ENCODE peak calls at places on chromosomes 16 and 17, in six cellular contexts. T is mesenchymal stem cell, A is lung, K is HCT116, P is pancreas, E is sigmoid colon. G is an unnamed sample.

GRCh38 chr17:27764589-27764988 is 35.7 kb downstream of the NOS2 start:
- DNase-seq in T (no peak), A (no peak), K (no peak), P (no peak), E (no peak), G (no peak)

GRCh38 chr17:80026359-80027042 is 9.2 kb downstream of the TBC1D16 start:
- DNase-seq in T (no peak), A (no peak), K (no peak), P (no peak), E (no peak), G (no peak)

GRCh38 chr17:50877838-50878237 is 11.7 kb upstream of the TOB1 start:
- DNase-seq in T (no peak), A (no peak), K (no peak), P (no peak), E (no peak), G (no peak)

GRCh38 chr16:82050506-82050905 is 15.5 kb downstream of the HSD17B2 start:
- DNase-seq in T (no peak), A (no peak), K (no peak), P (no peak), E (no peak), G (no peak)

GRCh38 chr16:10362077-10362863 is 23.6 kb upstream of the ATF7IP2 start:
- DNase-seq in T (no peak), A (no peak), K (no peak), P (no peak), E (no peak), G (no peak)

GRCh38 chr17:47615766-47616424 is 33.8 kb upstream of the KPNB1 start:
- DNase-seq in T (peak), A (no peak), K (peak), P (no peak), E (no peak), G (no peak)

GRCh38 chr17:57459286-57459915 is 203.1 kb downstream of the MSI2 start:
- DNase-seq in T (peak), A (no peak), K (peak), P (no peak), E (no peak), G (no peak)

GRCh38 chr16:74225278-74225677 is 71.3 kb upstream of the PSMD7 start:
- DNase-seq in T (no peak), A (no peak), K (no peak), P (no peak), E (no peak), G (no peak)

GRCh38 chr17:44216173-44216572 is 3.3 kb downstream of the UBTF start:
- DNase-seq in T (no peak), A (no peak), K (no peak), P (no peak), E (no peak), G (no peak)

GRCh38 chr17:38969281-38969680 is 2.1 kb upstream of the FBXO47 start:
- DNase-seq in T (no peak), A (no peak), K (no peak), P (no peak), E (no peak), G (no peak)

GRCh38 chr17:80826955-80827645 is 164.5 kb upstream of the CHMP6 start:
- DNase-seq in T (peak), A (no peak), K (no peak), P (peak), E (peak), G (no peak)

GRCh38 chr17:50556803-50557202 is 3.7 kb upstream of the CACNA1G start:
- DNase-seq in T (no peak), A (no peak), K (no peak), P (no peak), E (no peak), G (no peak)

GRCh38 chr17:67718325-67718941 is 697 bp downstream of the NOL11 start:
- DNase-seq in T (peak), A (no peak), K (no peak), P (no peak), E (no peak), G (no peak)

GRCh38 chr17:54972406-54973138 is 4.0 kb downstream of the STXBP4 start:
- DNase-seq in T (no peak), A (no peak), K (no peak), P (no peak), E (no peak), G (no peak)

GRCh38 chr16:75443301-75443700 is 10.0 kb upstream of the CFDP1 start:
- DNase-seq in T (peak), A (no peak), K (no peak), P (no peak), E (no peak), G (no peak)

GRCh38 chr16:66026931-66027330 is 339.6 kb upstream of the CDH5 start:
- DNase-seq in T (no peak), A (no peak), K (no peak), P (no peak), E (no peak), G (no peak)

GRCh38 chr17:61407211-61407911 is 7.7 kb downstream of the TBX2 start:
- DNase-seq in T (no peak), A (no peak), K (no peak), P (peak), E (peak), G (no peak)

GRCh38 chr16:50334106-50334975 is 34.4 kb downstream of the BRD7 start:
- DNase-seq in T (no peak), A (no peak), K (no peak), P (no peak), E (no peak), G (no peak)

GRCh38 chr17:58886514-58886913 is 130.9 kb downstream of the PPM1E start:
- DNase-seq in T (no peak), A (no peak), K (no peak), P (no peak), E (no peak), G (no peak)

GRCh38 chr17:76529224-76529642 is 8.3 kb downstream of the CYGB start:
- DNase-seq in T (peak), A (peak), K (no peak), P (no peak), E (peak), G (no peak)

GRCh38 chr16:55470533-55471371 is 8.2 kb upstream of the MMP2 start:
- DNase-seq in T (peak), A (no peak), K (no peak), P (no peak), E (no peak), G (no peak)

GRCh38 chr16:19860146-19861030 is 24.3 kb downstream of the GPRC5B start:
- DNase-seq in T (peak), A (no peak), K (no peak), P (peak), E (peak), G (no peak)

GRCh38 chr16:79874391-79874790 is 273.9 kb upstream of the MAF start:
- DNase-seq in T (no peak), A (no peak), K (no peak), P (no peak), E (peak), G (no peak)

GRCh38 chr16:52251495-52251894 is 295.4 kb downstream of the TOX3 start:
- DNase-seq in T (no peak), A (no peak), K (no peak), P (no peak), E (no peak), G (no peak)

GRCh38 chr17:50057521-50057991 is 1.6 kb downstream of the ITGA3 start:
- DNase-seq in T (no peak), A (no peak), K (no peak), P (no peak), E (no peak), G (no peak)

GRCh38 chr16:1310832-1311200 is 1.4 kb downstream of the UBE2I start:
- DNase-seq in T (peak), A (no peak), K (no peak), P (no peak), E (no peak), G (no peak)

GRCh38 chr17:40498281-40499084 is 2.9 kb downstream of the TNS4 start:
- DNase-seq in T (no peak), A (no peak), K (no peak), P (no peak), E (no peak), G (no peak)

GRCh38 chr17:82170412-82170961 is 42.2 kb downstream of the CCDC57 start:
- DNase-seq in T (no peak), A (no peak), K (no peak), P (no peak), E (no peak), G (peak)

GRCh38 chr17:47953945-47954344 is 3.7 kb downstream of the PRR15L start:
- DNase-seq in T (no peak), A (no peak), K (no peak), P (no peak), E (no peak), G (no peak)

DNA sequence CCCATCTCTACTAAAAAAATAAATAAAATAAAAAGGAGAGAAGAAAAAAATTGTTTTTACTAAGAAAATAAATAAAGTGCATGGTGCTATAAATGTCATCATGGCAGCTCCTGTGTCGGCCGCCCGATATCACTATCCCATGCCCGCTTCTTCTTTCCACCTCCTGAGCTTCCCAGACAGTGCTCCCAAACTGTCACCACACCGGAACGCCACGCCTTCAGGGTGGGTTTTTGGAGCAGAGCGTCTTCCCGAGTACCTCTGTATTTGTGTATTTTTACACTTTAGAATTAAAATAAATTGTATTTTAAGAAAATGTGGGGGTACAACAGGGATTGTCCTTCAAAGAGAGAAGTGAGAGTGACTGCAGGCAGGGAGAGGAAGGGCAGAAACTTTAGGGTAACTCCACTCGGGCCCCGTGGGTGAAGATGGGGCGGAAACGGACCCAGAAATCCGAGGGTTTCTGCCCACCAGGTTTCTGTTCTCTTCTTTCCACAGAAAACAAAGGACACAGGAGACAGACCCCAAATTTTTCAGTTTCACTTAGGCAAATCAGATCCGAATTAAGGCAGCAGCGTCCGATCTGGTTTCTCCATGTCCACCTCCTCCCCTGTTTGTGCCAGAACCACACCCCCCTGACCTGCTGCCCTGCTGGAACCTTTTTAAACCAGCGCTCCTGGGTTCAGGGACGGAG is 3.6 kb upstream of the ITGAX start:
- DNase-seq in T (no peak), A (no peak), K (no peak), P (no peak), E (no peak), G (no peak)
- H3K27ac ChIP-seq in T (no peak), A (no peak), K (no peak), P (no peak), E (peak), G (peak)

GRCh38 chr17:16425698-16426659 is 10.6 kb downstream of the TRPV2 start:
- DNase-seq in T (no peak), A (no peak), K (no peak), P (peak), E (no peak), G (no peak)

GRCh38 chr17:16430650-16431049 is 15.3 kb downstream of the TRPV2 start:
- DNase-seq in T (no peak), A (no peak), K (no peak), P (no peak), E (no peak), G (no peak)

GRCh38 chr17:16427020-16427419 is 11.6 kb downstream of the TRPV2 start:
- DNase-seq in T (no peak), A (no peak), K (no peak), P (no peak), E (no peak), G (no peak)

GRCh38 chr17:16425202-16425601 is 9.8 kb downstream of the TRPV2 start:
- DNase-seq in T (no peak), A (no peak), K (no peak), P (no peak), E (no peak), G (no peak)

DNA sequence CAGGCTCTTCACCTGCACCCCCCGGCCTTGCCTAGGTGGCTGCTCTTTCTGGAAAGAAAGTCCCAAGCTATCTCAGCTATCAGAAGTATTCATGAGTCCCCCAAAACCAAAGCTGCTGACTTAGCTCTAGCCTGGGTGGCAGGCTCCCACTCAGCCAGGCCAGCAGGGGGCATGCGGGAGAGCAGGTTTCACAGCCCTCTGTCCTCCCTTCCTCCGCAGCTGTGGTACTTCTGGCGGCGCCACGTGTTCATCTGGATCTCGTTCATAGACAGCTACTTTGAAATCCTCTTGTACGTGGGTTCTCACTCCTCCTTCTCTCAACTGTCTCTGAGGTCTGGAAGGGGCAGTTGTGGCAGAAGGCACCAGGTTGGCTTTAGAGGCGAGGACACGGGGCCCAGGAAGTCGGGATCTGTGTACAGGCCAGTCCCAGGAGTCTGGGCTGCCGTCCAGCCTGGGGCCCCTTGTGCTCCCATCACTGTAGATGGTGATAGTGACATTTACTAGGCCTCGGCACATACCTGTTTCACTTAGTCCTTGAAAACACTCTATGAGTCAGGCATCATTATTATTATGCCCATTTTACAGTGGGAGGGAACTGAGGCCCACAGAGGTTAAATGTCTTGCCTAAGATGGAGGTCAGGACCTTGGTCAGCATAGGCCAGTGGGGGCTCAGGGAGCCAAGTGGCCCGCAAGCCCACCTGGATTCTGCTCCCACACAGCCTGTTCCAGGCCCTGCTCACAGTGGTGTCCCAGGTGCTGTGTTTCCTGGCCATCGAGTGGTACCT is 12.9 kb downstream of the TRPV2 start:
- DNase-seq in T (peak), A (peak), K (no peak), P (peak), E (no peak), G (peak)
- H3K27ac ChIP-seq in T (no peak), A (no peak), K (no peak), P (no peak), E (no peak), G (no peak)

GRCh38 chr17:72782985-72783701 is 309.3 kb downstream of the SLC39A11 start:
- DNase-seq in T (no peak), A (no peak), K (no peak), P (no peak), E (no peak), G (no peak)
- H3K27ac ChIP-seq in T (no peak), A (no peak), K (no peak), P (no peak), E (no peak), G (no peak)

GRCh38 chr16:67457611-67458010 is 23.3 kb downstream of the ATP6V0D1 start:
- DNase-seq in T (no peak), A (no peak), K (no peak), P (no peak), E (no peak), G (no peak)

GRCh38 chr16:67456383-67457140 is 24.4 kb downstream of the ATP6V0D1 start:
- DNase-seq in T (no peak), A (peak), K (no peak), P (peak), E (peak), G (peak)

GRCh38 chr16:67454104-67454503 is 23.2 kb downstream of the HSD11B2 start:
- DNase-seq in T (no peak), A (no peak), K (no peak), P (no peak), E (no peak), G (no peak)

GRCh38 chr16:67451704-67452435 is 20.9 kb downstream of the HSD11B2 start:
- DNase-seq in T (no peak), A (no peak), K (no peak), P (no peak), E (no peak), G (no peak)

GRCh38 chr16:67454852-67455251 is 23.9 kb downstream of the HSD11B2 start:
- DNase-seq in T (no peak), A (no peak), K (no peak), P (no peak), E (no peak), G (no peak)
- H3K27ac ChIP-seq in T (no peak), A (no peak), K (no peak), P (no peak), E (no peak), G (no peak)

DNA sequence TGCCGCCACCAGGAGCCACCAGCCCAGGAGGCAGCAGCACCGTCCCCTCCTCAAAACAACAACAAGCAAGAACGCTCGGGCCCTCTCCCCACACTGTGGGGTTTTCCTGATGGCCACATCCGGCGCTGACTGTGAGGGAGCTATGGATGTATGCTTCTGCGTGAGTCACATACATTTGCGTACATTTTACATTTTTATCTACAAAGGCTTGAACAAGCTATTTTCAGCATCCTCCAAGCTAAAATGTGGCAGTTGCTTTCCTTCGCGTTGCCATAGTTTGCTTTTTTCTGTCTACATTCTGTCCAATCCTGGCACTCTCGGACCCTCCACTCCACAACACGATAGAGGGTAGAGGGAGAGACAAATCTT is 2.0 kb upstream of the ABR start:
- DNase-seq in T (peak), A (no peak), K (no peak), P (no peak), E (no peak), G (no peak)
- H3K27ac ChIP-seq in T (no peak), A (no peak), K (no peak), P (no peak), E (no peak), G (peak)

GRCh38 chr16:48609453-48610023 is 442 bp downstream of the N4BP1 start:
- DNase-seq in T (peak), A (peak), K (no peak), P (peak), E (peak), G (peak)

GRCh38 chr16:48608452-48608851 is 1.5 kb downstream of the N4BP1 start:
- DNase-seq in T (peak), A (no peak), K (no peak), P (no peak), E (no peak), G (no peak)

GRCh38 chr16:48611329-48612137 is 1.6 kb upstream of the N4BP1 start:
- DNase-seq in T (no peak), A (no peak), K (no peak), P (no peak), E (no peak), G (no peak)

GRCh38 chr16:48607056-48607825 is 2.7 kb downstream of the N4BP1 start:
- DNase-seq in T (peak), A (peak), K (no peak), P (no peak), E (no peak), G (no peak)

GRCh38 chr16:48608871-48609452 is 1.0 kb downstream of the N4BP1 start:
- DNase-seq in T (no peak), A (no peak), K (no peak), P (no peak), E (no peak), G (no peak)
- H3K27ac ChIP-seq in T (no peak), A (peak), K (peak), P (peak), E (peak), G (peak)

DNA sequence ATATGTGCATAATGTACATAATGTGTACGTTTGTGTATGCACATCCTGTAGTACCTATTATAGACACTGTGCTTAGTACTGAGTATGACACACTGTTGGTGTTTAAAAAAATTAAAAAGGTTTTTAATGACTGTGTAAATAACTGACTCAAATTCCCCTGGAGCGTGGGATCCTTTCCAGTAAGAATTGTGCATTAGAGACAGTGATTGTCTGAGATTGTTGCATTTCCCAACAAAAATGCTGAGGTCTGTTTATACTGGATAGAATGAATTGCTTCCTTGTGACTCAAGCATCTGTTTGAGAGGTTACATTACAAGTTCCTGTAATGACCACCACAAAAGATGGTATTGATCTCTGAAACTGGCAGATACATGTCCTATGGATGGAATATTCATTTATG is 229.0 kb downstream of the CDH11 start:
- DNase-seq in T (peak), A (no peak), K (no peak), P (no peak), E (no peak), G (no peak)
- H3K27ac ChIP-seq in T (no peak), A (no peak), K (no peak), P (no peak), E (no peak), G (no peak)

GRCh38 chr17:72719582-72720493 is 372.6 kb downstream of the SLC39A11 start:
- DNase-seq in T (peak), A (no peak), K (no peak), P (no peak), E (no peak), G (no peak)

GRCh38 chr17:72726936-72727335 is 365.6 kb downstream of the SLC39A11 start:
- DNase-seq in T (peak), A (peak), K (no peak), P (no peak), E (no peak), G (no peak)

GRCh38 chr17:72725432-72726068 is 366.9 kb downstream of the SLC39A11 start:
- DNase-seq in T (peak), A (peak), K (peak), P (peak), E (no peak), G (peak)

GRCh38 chr17:72720494-72720825 is 372.0 kb downstream of the SLC39A11 start:
- DNase-seq in T (no peak), A (no peak), K (no peak), P (no peak), E (no peak), G (no peak)

GRCh38 chr17:72724375-72724774 is 368.1 kb downstream of the SLC39A11 start:
- DNase-seq in T (peak), A (no peak), K (no peak), P (no peak), E (no peak), G (no peak)
- H3K27ac ChIP-seq in T (no peak), A (no peak), K (no peak), P (no peak), E (no peak), G (no peak)

G was measured in caudate nucleus.